ENCODE peak calls at places on chromosomes 4 and X, in nine cellular contexts. Q is nephron progenitor cell; W is vagina; R is GM23248; I is stimulated activated CD4-positive, alpha-beta T cell treated with anti-CD3 and anti-CD28 coated beads, TNF-alpha, amount 100 ng/mL, for 48 hours; F is activated T-helper 1 cell treated with anti-CD3 and anti-CD28 coated beads, Interleukin-2, amount 50 U/mL, for 16 hours; E is CD8-positive, alpha-beta T cell; Z is SK-MEL-5; H is astrocyte of the spinal cord. Y is an unnamed sample.

GRCh38 chr4:38965866-38966265 is 66.3 kb downstream of the TMEM156 start:
- DNase-seq in F (no peak), I (no peak), Z (no peak), W (no peak), H (no peak), R (no peak), E (no peak), Q (no peak), Y (no peak)

GRCh38 chr4:138757432-138757831 is 258.1 kb upstream of the NOCT start:
- DNase-seq in Z (no peak), F (no peak), Q (no peak), W (no peak), R (peak), I (no peak), E (no peak), H (no peak), Y (no peak)

GRCh38 chr4:151486166-151486565 is 77.2 kb downstream of the FHIP1A start:
- DNase-seq in E (no peak), I (no peak), Z (no peak), H (peak), W (no peak), R (peak), Q (no peak), F (no peak), Y (peak)

GRCh38 chr4:61397174-61397573 is 197.0 kb downstream of the ADGRL3 start:
- DNase-seq in Q (no peak), I (no peak), E (no peak), R (no peak), Z (peak), F (no peak), W (no peak), H (peak), Y (no peak)

GRCh38 chr4:102610007-102610406 is 108.8 kb downstream of the NFKB1 start:
- DNase-seq in H (no peak), E (no peak), Z (peak), I (no peak), W (no peak), R (no peak), Q (no peak), F (no peak), Y (peak)

GRCh38 chr4:118869808-118870342 is 18.8 kb upstream of the SYNPO2 start:
- DNase-seq in F (no peak), Z (no peak), H (peak), I (no peak), Q (no peak), E (no peak), W (no peak), R (peak), Y (no peak)

GRCh38 chrX:153469811-153470410 is 465 bp downstream of the HAUS7 start:
- DNase-seq in I (no peak), F (no peak), R (peak), E (no peak), Z (peak), Q (peak), W (no peak), H (peak), Y (peak)

GRCh38 chrX:109954955-109955354 is 48.0 kb upstream of the TMEM164 start:
- DNase-seq in R (peak), E (no peak), W (no peak), Z (no peak), F (no peak), Q (no peak), I (no peak), H (no peak), Y (no peak)

GRCh38 chr4:168995537-168996295 is 14.3 kb downstream of the CBR4 start:
- DNase-seq in W (no peak), I (no peak), R (peak), E (no peak), Z (peak), Q (no peak), F (no peak), H (peak), Y (peak)

GRCh38 chr4:75030649-75031235 is 97.8 kb downstream of the PARM1 start:
- DNase-seq in R (no peak), I (no peak), E (no peak), F (no peak), Z (no peak), W (no peak), H (no peak), Q (no peak), Y (no peak)

Y was measured in RPMI7951.